ENCODE peak calls at places on chromosomes 16 and 17, in ten cellular contexts. V is aorta, H is right cardiac atrium, P is stomach, E is mucosa of descending colon, N is mesendoderm, O is left ventricle myocardium inferior, K is A549, X is upper lobe of left lung, W is SK-N-SH. A is an unnamed sample.
A peak's percentile ranks its signal among the peaks of the same experiment; 100 is the strongest.

GRCh38 chr17:10605221-10605783 is 51.8 kb downstream of the MYH3 start:
- DNase-seq in V (no peak), H (no peak), P (no peak), E (no peak), N (peak; percentile 25), O (no peak), K (no peak), X (no peak), W (no peak), A (no peak)

GRCh38 chr16:19696312-19696711 is 21.7 kb downstream of the KNOP1 start:
- DNase-seq in V (peak; percentile 86), H (peak; percentile 84), P (peak; percentile 86), E (peak; percentile 86), N (no peak), O (peak; percentile 79), K (no peak), X (no peak), W (no peak), A (peak; percentile 15)

GRCh38 chr16:3035972-3036725 is 595 bp downstream of the BICDL2 start:
- DNase-seq in V (no peak), H (no peak), P (peak; percentile 79), E (peak; percentile 84), N (no peak), O (no peak), K (no peak), X (peak; percentile 89), W (no peak), A (no peak)

GRCh38 chr16:15671530-15672117 is 21.6 kb downstream of the NDE1 start:
- DNase-seq in V (no peak), H (no peak), P (no peak), E (no peak), N (no peak), O (no peak), K (no peak), X (no peak), W (no peak), A (no peak)

GRCh38 chr16:4320030-4320429 is 4.2 kb downstream of the GLIS2 start:
- DNase-seq in V (peak; percentile 91), H (peak; percentile 78), P (no peak), E (no peak), N (no peak), O (peak; percentile 62), K (no peak), X (peak; percentile 70), W (no peak), A (no peak)

GRCh38 chr16:67258160-67258835 is 9.5 kb downstream of the SLC9A5 start:
- DNase-seq in V (peak; percentile 58), H (peak; percentile 6), P (no peak), E (no peak), N (no peak), O (no peak), K (no peak), X (no peak), W (no peak), A (no peak)

GRCh38 chr17:63826468-63827001 is 696 bp upstream of the PSMC5 start:
- DNase-seq in V (peak; percentile 80), H (no peak), P (no peak), E (no peak), N (peak; percentile 67), O (peak; percentile 27), K (no peak), X (peak; percentile 37), W (peak; percentile 55), A (no peak)

GRCh38 chr17:78873519-78874340 is 29.3 kb downstream of the CEP295NL start:
- DNase-seq in V (no peak), H (no peak), P (peak; percentile 82), E (no peak), N (no peak), O (peak; percentile 57), K (no peak), X (no peak), W (peak; percentile 77), A (no peak)

GRCh38 chr16:88331989-88332920 is 50.5 kb upstream of the ZNF469 start:
- DNase-seq in V (peak; percentile 92), H (peak; percentile 36), P (peak; percentile 49), E (no peak), N (peak; percentile 8), O (no peak), K (peak; percentile 95), X (peak; percentile 85), W (no peak), A (no peak)

GRCh38 chr17:64278614-64279013 is 15.6 kb upstream of the TEX2 start:
- DNase-seq in V (no peak), H (no peak), P (no peak), E (no peak), N (peak; percentile 32), O (no peak), K (no peak), X (no peak), W (no peak), A (no peak)

GRCh38 chr17:49676276-49676868 is 1.5 kb downstream of the SPOP start:
- DNase-seq in V (no peak), H (no peak), P (no peak), E (no peak), N (peak; percentile 77), O (no peak), K (no peak), X (no peak), W (no peak), A (no peak)

GRCh38 chr16:7763111-7763510 is 430.5 kb downstream of the RBFOX1 start:
- DNase-seq in V (no peak), H (no peak), P (no peak), E (no peak), N (no peak), O (no peak), K (no peak), X (no peak), W (no peak), A (no peak)

GRCh38 chr17:5825717-5826330 is 241.5 kb upstream of the NLRP1 start:
- DNase-seq in V (no peak), H (no peak), P (no peak), E (no peak), N (no peak), O (no peak), K (no peak), X (no peak), W (no peak), A (no peak)

GRCh38 chr17:9434502-9435113 is 141.0 kb downstream of the STX8 start:
- DNase-seq in V (no peak), H (no peak), P (peak; percentile 33), E (no peak), N (peak; percentile 49), O (no peak), K (no peak), X (no peak), W (no peak), A (no peak)

GRCh38 chr16:7246578-7246977 is 86.1 kb upstream of the RBFOX1 start:
- DNase-seq in V (no peak), H (no peak), P (no peak), E (no peak), N (peak; percentile 57), O (no peak), K (no peak), X (no peak), W (no peak), A (no peak)

GRCh38 chr16:10085078-10085798 is 97.0 kb downstream of the GRIN2A start:
- DNase-seq in V (no peak), H (no peak), P (peak; percentile 51), E (no peak), N (no peak), O (no peak), K (no peak), X (no peak), W (no peak), A (no peak)

DNA sequence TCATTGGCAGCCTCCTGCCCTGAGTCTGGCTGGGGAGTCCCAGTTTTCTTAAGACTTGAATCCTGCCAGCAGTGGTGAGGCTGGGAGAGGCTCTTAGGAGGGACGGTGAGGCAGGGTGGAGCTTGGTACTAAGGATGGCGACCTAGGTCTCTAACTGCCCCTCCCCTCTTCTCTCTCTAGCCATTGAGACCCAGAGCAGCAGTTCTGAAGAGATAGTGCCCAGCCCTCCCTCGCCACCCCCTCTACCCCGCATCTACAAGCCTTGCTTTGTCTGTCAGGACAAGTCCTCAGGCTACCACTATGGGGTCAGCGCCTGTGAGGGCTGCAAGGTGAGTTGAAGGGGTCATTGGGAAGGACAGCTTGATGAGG is 16.4 kb downstream of the GJD3 start:
- DNase-seq in V (no peak), H (no peak), P (no peak), E (peak; percentile 30), N (no peak), O (no peak), K (no peak), X (no peak), W (no peak), A (no peak)
- H3K4me1 ChIP-seq in V (no peaks in the 10 kb centered on the region), H (peaks cover 41% of the 10 kb centered on the region), P (peaks cover 99% of the 10 kb centered on the region), E (peaks cover 55% of the 10 kb centered on the region), N (peaks cover 47% of the 10 kb centered on the region), O (peaks cover 90% of the 10 kb centered on the region), K (peaks cover 100% of the 10 kb centered on the region), X (peaks cover 82% of the 10 kb centered on the region), W (peaks cover 96% of the 10 kb centered on the region), A (peaks cover 52% of the 10 kb centered on the region)

DNA sequence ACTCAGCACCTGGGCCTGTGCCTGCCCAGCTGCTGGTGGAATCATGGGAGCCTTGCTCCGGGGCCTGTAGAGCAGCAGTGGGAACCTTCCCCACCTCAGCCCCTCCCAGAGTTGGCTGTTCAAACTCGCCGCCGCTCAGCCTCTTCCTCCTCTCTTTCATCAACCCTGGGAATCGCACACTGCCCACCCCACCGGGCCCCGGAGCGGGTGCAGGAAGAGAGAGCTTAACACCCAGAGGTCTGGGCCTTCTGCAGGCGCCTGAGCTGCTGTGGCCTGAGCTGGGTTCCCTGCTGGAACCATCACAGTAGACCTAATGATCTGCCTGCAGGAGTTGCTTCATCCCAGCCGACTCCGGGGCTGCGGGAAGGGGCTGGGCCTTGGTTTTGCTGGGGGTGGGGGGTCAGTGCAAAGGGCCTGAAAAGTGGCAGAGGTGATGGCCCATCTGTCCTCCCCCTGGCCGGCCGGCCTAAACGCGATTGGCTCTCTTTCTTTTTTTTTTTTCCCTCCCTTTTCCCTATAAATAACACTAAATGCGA is 313.9 kb downstream of the SEC14L1 start:
- DNase-seq in V (no peak), H (no peak), P (no peak), E (no peak), N (peak; percentile 40), O (no peak), K (no peak), X (peak; percentile 63), W (no peak), A (no peak)
- H3K4me3 ChIP-seq in V (no peak overlapping the region), H (no peak overlapping the region), P (peak overlapping the region; percentile 30), E (no peak overlapping the region), N (no peak overlapping the region), O (peak overlapping the region; percentile 66), K (no peak overlapping the region), X (no peak overlapping the region), W (no peak overlapping the region), A (peak overlapping the region; percentile 91)

DNA sequence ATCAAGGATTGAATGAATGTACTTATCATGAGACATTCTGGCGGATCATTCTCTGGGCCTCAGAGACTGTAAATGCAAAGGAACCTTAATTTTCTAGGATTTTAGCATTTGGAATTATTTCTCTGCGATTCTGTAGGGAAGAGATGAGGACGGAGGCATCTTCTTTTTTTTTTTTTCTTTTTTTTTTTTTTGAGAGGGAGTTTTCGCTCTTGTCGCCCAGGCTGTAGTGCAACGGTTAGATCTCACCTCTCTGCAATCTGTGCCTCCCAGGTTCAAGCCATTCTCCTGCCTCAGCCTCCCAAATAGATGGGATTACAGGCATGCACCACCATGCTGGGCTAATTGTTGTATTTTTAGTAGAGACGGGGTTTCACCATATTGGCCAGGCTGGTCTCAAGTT is 2.1 kb downstream of the ITGAL start:
- DNase-seq in V (no peak), H (no peak), P (no peak), E (no peak), N (no peak), O (no peak), K (no peak), X (no peak), W (no peak), A (no peak)
- H3K4me1 ChIP-seq in V (no peaks in the 10 kb centered on the region), H (no peaks in the 10 kb centered on the region), P (peaks cover 6% of the 10 kb centered on the region), E (no peaks in the 10 kb centered on the region), N (no peaks in the 10 kb centered on the region), O (no peaks in the 10 kb centered on the region), K (no peaks in the 10 kb centered on the region), X (no peaks in the 10 kb centered on the region), W (no peaks in the 10 kb centered on the region), A (peaks cover 46% of the 10 kb centered on the region)

GRCh38 chr16:85173077-85173980 is 61.1 kb upstream of the CIBAR2 start:
- DNase-seq in V (no peak), H (no peak), P (no peak), E (no peak), N (peak; percentile 80), O (no peak), K (peak; percentile 70), X (no peak), W (peak; percentile 87), A (no peak)
- H3K4me3 ChIP-seq in V (no peak overlapping the region), H (no peak overlapping the region), P (peak overlapping the region; percentile 54), E (no peak overlapping the region), N (no peak overlapping the region), O (peak overlapping the region; percentile 68), K (no peak overlapping the region), X (no peak overlapping the region), W (peak overlapping the region; percentile 65), A (no peak overlapping the region)

A was measured in effector memory CD4-positive, alpha-beta T cell.